ENCODE peak calls at places on chromosomes 6 and 20, in four cellular contexts. B, I, C and H are unnamed samples.

GRCh38 chr6:107491059-107491609 is 1.2 kb downstream of the SOBP start:
- DNase-seq in C (peak; percentile 15), B (peak; percentile 74), I (no peak), H (no peak)

GRCh38 chr20:58065508-58066361 is 162.7 kb downstream of the ANKRD60 start:
- DNase-seq in C (no peak), B (peak; percentile 41), I (no peak), H (peak; percentile 63)

GRCh38 chr6:130937942-130938604 is 110.9 kb downstream of the SMLR1 start:
- DNase-seq in B (peak; percentile 62), I (no peak), C (no peak), H (no peak)

GRCh38 chr20:5192570-5193431 is 66.0 kb downstream of the CDS2 start:
- DNase-seq in I (no peak), B (no peak), C (no peak), H (no peak)

GRCh38 chr6:132058975-132059374 is 107.8 kb upstream of the CCN2 start:
- DNase-seq in B (peak; percentile 45), C (no peak), I (no peak), H (no peak)

GRCh38 chr6:106381871-106382270 is 21.4 kb downstream of the CRYBG1 start:
- DNase-seq in I (no peak), B (peak; percentile 15), C (no peak), H (no peak)

GRCh38 chr6:167474725-167475124 is 149.8 kb downstream of the TTLL2 start:
- DNase-seq in I (no peak), B (no peak), C (no peak), H (no peak)

GRCh38 chr6:6221829-6222535 is 98.5 kb downstream of the F13A1 start:
- DNase-seq in I (no peak), C (peak; percentile 7), B (no peak), H (no peak)

GRCh38 chr6:43276180-43277082 is 21.6 kb upstream of the SLC22A7 start:
- DNase-seq in C (no peak), I (no peak), B (no peak), H (no peak)

GRCh38 chr6:6746334-6746969 is 157.9 kb downstream of the LY86 start:
- DNase-seq in B (no peak), C (no peak), I (no peak), H (no peak)